ENCODE peak calls at places on chromosomes 11 and 22, in five cellular contexts. S is mesothelial cell of epicardium, I is neural crest cell, D is osteoblast, H is SHP77. O is an unnamed sample.

GRCh38 chr11:2297623-2298030 is 4.1 kb downstream of the C11orf21 start:
- DNase-seq in H (no peak), I (no peak), D (peak), S (peak), O (no peak)

GRCh38 chr22:27242111-27242436 is 559.5 kb downstream of the MN1 start:
- DNase-seq in D (no peak), I (no peak), S (no peak), H (no peak), O (no peak)

GRCh38 chr11:93541884-93542752 is 1.1 kb downstream of the SMCO4 start:
- DNase-seq in I (no peak), D (peak), S (peak), H (peak), O (no peak)

GRCh38 chr11:46121328-46121723 is at the start of gene PHF21A:
- DNase-seq in D (peak), H (peak), S (peak), I (peak), O (peak)

GRCh38 chr22:47354668-47355387 is 592.4 kb downstream of the TBC1D22A start:
- DNase-seq in S (peak), I (no peak), D (no peak), H (no peak), O (no peak)

GRCh38 chr11:97110376-97110775 is 720.6 kb downstream of the JRKL start:
- DNase-seq in D (no peak), I (no peak), H (no peak), S (no peak), O (no peak)

GRCh38 chr22:33274214-33274828 is 216.1 kb upstream of the SYN3 start:
- DNase-seq in D (no peak), S (no peak), I (peak), H (no peak), O (no peak)

GRCh38 chr22:47053865-47054185 is 291.4 kb downstream of the TBC1D22A start:
- DNase-seq in H (no peak), I (no peak), S (no peak), D (peak), O (no peak)

GRCh38 chr11:78542007-78542406 is 32.7 kb downstream of the NARS2 start:
- DNase-seq in I (no peak), H (no peak), S (no peak), D (no peak), O (no peak)

GRCh38 chr11:116929393-116930090 is 92.1 kb upstream of the APOA1 start:
- DNase-seq in I (no peak), D (no peak), H (no peak), S (no peak), O (no peak)

GRCh38 chr11:126716456-126717083 is 284.0 kb downstream of the KIRREL3 start:
- DNase-seq in S (peak), H (peak), D (no peak), I (peak), O (no peak)

GRCh38 chr11:35289821-35290220 is 129.5 kb downstream of the SLC1A2 start:
- DNase-seq in H (no peak), I (no peak), D (peak), S (no peak), O (no peak)

GRCh38 chr11:111718436-111719325 is 47.5 kb downstream of the PPP2R1B start:
- DNase-seq in H (no peak), D (no peak), S (no peak), I (no peak), O (no peak)

GRCh38 chr22:19974233-19974861 is 32.7 kb upstream of the TXNRD2 start:
- DNase-seq in H (peak), S (no peak), I (peak), D (peak), O (no peak)

GRCh38 chr11:13214276-13214865 is 63.2 kb upstream of the BMAL1 start:
- DNase-seq in I (no peak), S (no peak), H (no peak), D (no peak), O (no peak)

GRCh38 chr22:46007848-46008261 is 30.9 kb upstream of the WNT7B start:
- DNase-seq in D (peak), H (peak), S (peak), I (no peak), O (peak)

GRCh38 chr11:88414385-88414861 is 76.9 kb upstream of the CTSC start:
- DNase-seq in H (no peak), S (peak), I (no peak), D (no peak), O (no peak)

GRCh38 chr11:71566081-71566620 is 788 bp downstream of the KRTAP5-10 start:
- DNase-seq in H (no peak), I (no peak), D (peak), S (no peak), O (no peak)

GRCh38 chr22:44497218-44497903 is 672 bp downstream of the RTL6 start:
- DNase-seq in S (no peak), I (no peak), H (no peak), D (peak), O (no peak)

GRCh38 chr11:115462757-115463156 is 41.5 kb downstream of the CADM1 start:
- DNase-seq in H (no peak), S (no peak), D (no peak), I (no peak), O (no peak)

GRCh38 chr11:46055371-46055770 is 65.9 kb downstream of the PHF21A start:
- DNase-seq in I (no peak), S (no peak), D (peak), H (no peak), O (no peak)

GRCh38 chr11:33687733-33688479 is 12.7 kb downstream of the C11orf91 start:
- DNase-seq in D (no peak), I (peak), H (peak), S (peak), O (no peak)

GRCh38 chr11:31542862-31543261 is 33.3 kb downstream of the ELP4 start:
- DNase-seq in I (no peak), H (no peak), D (peak), S (no peak), O (no peak)

GRCh38 chr11:94241896-94242295 is 62.5 kb upstream of the IZUMO1R start:
- DNase-seq in S (no peak), I (no peak), H (no peak), D (no peak), O (no peak)

GRCh38 chr22:30561402-30562154 is 12.9 kb downstream of the GAL3ST1 start:
- DNase-seq in I (no peak), S (no peak), H (no peak), D (peak), O (no peak)

GRCh38 chr11:76194872-76195668 is 11.2 kb downstream of the WNT11 start:
- DNase-seq in I (no peak), D (peak), S (no peak), H (no peak), O (no peak)